ENCODE peak calls at places on chromosomes 12 and 14, in eight cellular contexts. O, G, E, S, T, H, I and V are unnamed samples.
A peak's percentile ranks its signal among the peaks of the same experiment; 100 is the strongest.

GRCh38 chr14:69242311-69243224 is 17.4 kb upstream of the GALNT16 start:
- DNase-seq in O (peak; percentile 56), G (peak; percentile 71), E (peak; percentile 77), S (peak; percentile 68), T (peak; percentile 74), H (no peak), I (peak; percentile 69), V (peak; percentile 67)

GRCh38 chr12:98656289-98657101 is 11.4 kb downstream of the APAF1 start:
- DNase-seq in O (no peak), G (peak; percentile 26), E (no peak), S (no peak), T (no peak), H (no peak), I (no peak), V (no peak)

GRCh38 chr14:32512348-32512747 is 183.2 kb downstream of the AKAP6 start:
- DNase-seq in O (no peak), G (no peak), E (no peak), S (no peak), T (no peak), H (no peak), I (no peak), V (no peak)

GRCh38 chr12:122793685-122794106 is 19.3 kb downstream of the CCDC62 start:
- DNase-seq in O (no peak), G (peak; percentile 75), E (no peak), S (no peak), T (peak; percentile 69), H (no peak), I (peak; percentile 73), V (no peak)

GRCh38 chr14:21846227-21846885 is 172.7 kb upstream of the OR4E1 start:
- DNase-seq in O (no peak), G (peak; percentile 13), E (no peak), S (peak; percentile 19), T (peak; percentile 0), H (no peak), I (peak; percentile 39), V (no peak)

GRCh38 chr12:130714591-130715149 is 1.4 kb downstream of the RIMBP2 start:
- DNase-seq in O (no peak), G (no peak), E (no peak), S (no peak), T (no peak), H (no peak), I (no peak), V (peak; percentile 23)

GRCh38 chr12:121575952-121576615 is 4.7 kb downstream of the KDM2B start:
- DNase-seq in O (no peak), G (no peak), E (no peak), S (no peak), T (no peak), H (no peak), I (no peak), V (no peak)

GRCh38 chr12:91225316-91225715 is 42.7 kb upstream of the DCN start:
- DNase-seq in O (no peak), G (no peak), E (no peak), S (no peak), T (peak; percentile 35), H (no peak), I (no peak), V (no peak)

GRCh38 chr14:34465069-34465859 is 3.2 kb upstream of the SPTSSA start:
- DNase-seq in O (no peak), G (peak; percentile 50), E (no peak), S (no peak), T (peak; percentile 33), H (no peak), I (peak; percentile 35), V (no peak)

GRCh38 chr14:33791971-33792370 is 158.9 kb downstream of the EGLN3 start:
- DNase-seq in O (no peak), G (no peak), E (no peak), S (no peak), T (no peak), H (no peak), I (no peak), V (no peak)

GRCh38 chr12:89618113-89618862 is 90.3 kb downstream of the ATP2B1 start:
- DNase-seq in O (no peak), G (no peak), E (no peak), S (no peak), T (no peak), H (no peak), I (no peak), V (no peak)
- TF ChIP-seq CTCF in O (no peak), G (no peak), E (no peak), S (no peak), T (peak; percentile 4), H (no peak), I (no peak), V (no peak)

GRCh38 chr12:101566318-101566717 is 28.5 kb upstream of the MYBPC1 start:
- DNase-seq in O (no peak), G (no peak), E (no peak), S (no peak), T (no peak), H (no peak), I (no peak), V (no peak)

GRCh38 chr12:101567918-101568317 is 26.9 kb upstream of the MYBPC1 start:
- DNase-seq in O (no peak), G (no peak), E (no peak), S (no peak), T (no peak), H (no peak), I (no peak), V (no peak)

GRCh38 chr12:101570022-101570421 is 24.7 kb upstream of the MYBPC1 start:
- DNase-seq in O (no peak), G (peak; percentile 10), E (no peak), S (no peak), T (peak; percentile 63), H (no peak), I (peak; percentile 43), V (no peak)

GRCh38 chr12:101563197-101563596 is 31.6 kb upstream of the MYBPC1 start:
- DNase-seq in O (no peak), G (no peak), E (no peak), S (no peak), T (no peak), H (no peak), I (no peak), V (no peak)

DNA sequence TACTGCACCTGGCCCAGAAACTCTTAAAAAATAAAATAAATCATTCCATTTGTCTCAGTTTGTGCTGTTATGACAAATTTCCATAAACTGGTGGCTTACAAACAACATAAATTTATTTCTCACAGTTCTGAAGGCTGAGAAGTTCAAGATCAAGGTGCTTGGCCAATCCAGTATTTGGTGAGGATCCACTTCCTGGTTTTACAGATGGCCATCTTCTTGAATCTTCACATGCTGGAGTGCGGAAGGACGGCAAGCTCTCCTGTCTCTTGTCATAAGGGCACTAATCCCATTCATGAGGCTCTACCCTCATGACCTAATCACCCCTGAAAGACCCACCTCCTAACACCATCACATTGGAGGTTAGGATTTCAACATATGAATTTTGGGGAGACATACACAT is 29.9 kb upstream of the MYBPC1 start:
- DNase-seq in O (no peak), G (no peak), E (no peak), S (no peak), T (no peak), H (no peak), I (peak; percentile 31), V (no peak)
- TF ChIP-seq POLR2A in O (no peak), G (no peak), E (no peak), S (no peak), T (no peak), H (no peak), I (no peak), V (no peak)

GRCh38 chr12:76738824-76739579 is 24.9 kb upstream of the ZDHHC17 start:
- DNase-seq in O (no peak), G (no peak), E (no peak), S (no peak), T (no peak), H (no peak), I (no peak), V (no peak)

GRCh38 chr12:76740501-76740900 is 23.4 kb upstream of the ZDHHC17 start:
- DNase-seq in O (no peak), G (no peak), E (no peak), S (no peak), T (no peak), H (no peak), I (no peak), V (no peak)

DNA sequence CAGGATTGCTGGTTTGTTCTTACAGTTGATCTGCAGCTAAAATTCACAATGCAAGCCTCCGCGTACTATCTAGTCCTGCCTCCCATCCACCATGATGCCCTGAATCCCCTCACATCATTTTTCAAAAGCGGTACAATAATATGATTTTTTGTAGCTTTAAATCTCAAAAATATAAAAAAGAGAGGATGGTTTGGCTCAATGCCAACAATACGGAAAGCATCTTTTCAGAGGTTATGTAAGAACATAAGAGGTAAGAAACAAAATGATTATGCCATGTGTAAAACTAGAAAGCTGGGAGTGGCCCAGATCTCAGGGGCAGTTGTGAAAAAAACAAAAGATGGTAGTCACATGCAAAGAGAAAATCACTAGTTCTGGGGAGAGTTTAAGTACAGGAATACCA is 24.0 kb upstream of the ZDHHC17 start:
- DNase-seq in O (no peak), G (no peak), E (no peak), S (no peak), T (no peak), H (no peak), I (no peak), V (no peak)
- TF ChIP-seq CTCF in O (no peak), G (no peak), E (no peak), S (no peak), T (no peak), H (no peak), I (no peak), V (no peak)

GRCh38 chr12:21655594-21655993 is 2.0 kb downstream of the LDHB start:
- DNase-seq in O (no peak), G (no peak), E (no peak), S (no peak), T (no peak), H (no peak), I (no peak), V (no peak)
- TF ChIP-seq POLR2A in O (no peak), G (no peak), E (no peak), S (no peak), T (no peak), H (no peak), I (no peak), V (no peak)

DNA sequence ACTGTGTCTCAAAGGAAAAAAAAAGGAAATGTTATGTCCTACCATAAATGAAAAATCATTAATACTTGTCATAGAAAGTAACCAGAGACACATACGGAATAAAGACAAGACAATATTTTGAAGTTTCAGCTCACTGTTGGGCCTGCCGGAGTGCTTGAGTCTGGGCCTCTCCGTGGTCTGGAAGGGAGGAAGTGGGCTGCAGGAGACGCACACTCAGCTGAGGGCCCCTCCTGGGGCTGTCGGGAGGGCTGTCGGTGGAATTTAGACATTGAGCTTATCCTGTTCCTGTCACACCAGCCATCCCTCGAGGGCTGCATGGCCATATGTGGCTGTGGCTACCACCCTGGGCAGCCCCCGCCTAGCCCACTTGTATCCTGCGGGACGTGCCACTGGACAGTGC is 80.6 kb downstream of the DDX51 start:
- DNase-seq in O (no peak), G (no peak), E (peak; percentile 36), S (no peak), T (no peak), H (no peak), I (no peak), V (no peak)
- TF ChIP-seq CTCF in O (no peak), G (no peak), E (no peak), S (no peak), T (no peak), H (no peak), I (no peak), V (no peak)